ENCODE peak calls at places on chromosome 1, in six cellular contexts. V is esophagus squamous epithelium, J is GM06990, X is GM23248, G is A549, L is fibroblast of lung. N is an unnamed sample.

GRCh38 chr1:44297695-44298400 is 57.2 kb downstream of the ERI3 start:
- DNase-seq in G (no peak), V (no peak), J (no peak), L (no peak), X (no peak), N (no peak)

GRCh38 chr1:153770812-153771211 is 4.4 kb upstream of the SLC27A3 start:
- DNase-seq in G (no peak), J (no peak), L (no peak), V (no peak), X (no peak), N (no peak)

GRCh38 chr1:241600496-241600901 is 39.7 kb downstream of the CHML start:
- DNase-seq in X (peak), J (peak), V (no peak), L (peak), G (no peak), N (no peak)

GRCh38 chr1:207397525-207397926 is 56.6 kb upstream of the CR2 start:
- DNase-seq in G (no peak), L (peak), J (no peak), V (no peak), X (no peak), N (no peak)

GRCh38 chr1:68015369-68015768 is 35.1 kb downstream of the DIRAS3 start:
- DNase-seq in V (no peak), J (no peak), X (peak), L (peak), G (no peak), N (no peak)

GRCh38 chr1:37143818-37144217 is 109.5 kb upstream of the GRIK3 start:
- DNase-seq in J (no peak), V (no peak), L (no peak), X (no peak), G (no peak), N (no peak)

GRCh38 chr1:178109348-178110143 is 15.6 kb downstream of the RASAL2 start:
- DNase-seq in L (no peak), G (no peak), X (peak), J (no peak), V (no peak), N (no peak)

GRCh38 chr1:229130028-229130668 is 140.8 kb upstream of the RAB4A start:
- DNase-seq in X (no peak), L (no peak), V (no peak), J (no peak), G (no peak), N (no peak)

GRCh38 chr1:154154534-154155181 is at the start of gene NUP210L:
- DNase-seq in J (peak), L (peak), X (peak), G (no peak), V (no peak), N (no peak)

GRCh38 chr1:99469641-99470040 is 176.3 kb upstream of the PALMD start:
- DNase-seq in J (no peak), V (no peak), L (peak), X (peak), G (no peak), N (no peak)

GRCh38 chr1:186948542-186948941 is 119.8 kb downstream of the PLA2G4A start:
- DNase-seq in L (peak), X (peak), J (no peak), G (no peak), V (no peak), N (no peak)

GRCh38 chr1:154479764-154480421 is 22.1 kb upstream of the TDRD10 start:
- DNase-seq in L (peak), V (no peak), G (peak), X (peak), J (no peak), N (peak)

GRCh38 chr1:160058087-160058486 is 11.9 kb downstream of the KCNJ10 start:
- DNase-seq in G (no peak), X (peak), J (no peak), L (no peak), V (no peak), N (no peak)

DNA sequence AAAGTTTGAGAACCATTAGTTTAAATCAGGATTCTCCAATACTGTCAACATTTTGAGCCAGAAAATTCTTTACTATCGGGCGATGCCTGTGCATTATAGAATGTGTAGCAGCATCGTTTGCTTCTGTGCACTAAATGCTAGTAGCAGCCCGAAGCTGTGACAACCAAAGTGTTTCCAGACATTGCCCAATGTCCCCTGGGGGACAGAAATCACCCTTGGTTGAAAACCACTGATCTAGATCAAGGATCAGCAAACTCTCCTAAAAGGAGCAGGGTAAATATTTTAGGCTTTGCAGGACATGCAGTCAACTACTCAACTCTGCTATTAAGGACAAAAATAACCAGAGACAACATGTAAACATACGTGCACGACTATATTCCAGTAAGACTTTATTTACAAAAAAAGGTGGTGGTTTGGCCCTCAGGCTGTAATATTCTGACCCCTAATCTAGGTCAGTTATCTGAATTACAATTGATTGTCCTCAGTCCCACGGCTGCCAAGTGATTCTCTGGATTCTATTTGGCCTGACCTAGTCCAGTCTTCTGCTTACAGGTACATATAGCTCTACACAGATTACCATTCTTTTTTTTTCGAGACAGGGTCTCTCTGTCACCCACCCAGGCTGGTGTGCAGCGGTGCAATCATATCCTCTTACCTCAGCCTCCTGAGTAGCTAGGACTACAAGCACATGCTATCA is 10.6 kb downstream of the FAF1 start:
- DNase-seq in L (no peak), V (no peak), J (no peak), G (no peak), X (no peak), N (no peak)
- H3K4me3 ChIP-seq in L (no peak), V (no peak), J (no peak), G (no peak), X (no peak), N (no peak)

DNA sequence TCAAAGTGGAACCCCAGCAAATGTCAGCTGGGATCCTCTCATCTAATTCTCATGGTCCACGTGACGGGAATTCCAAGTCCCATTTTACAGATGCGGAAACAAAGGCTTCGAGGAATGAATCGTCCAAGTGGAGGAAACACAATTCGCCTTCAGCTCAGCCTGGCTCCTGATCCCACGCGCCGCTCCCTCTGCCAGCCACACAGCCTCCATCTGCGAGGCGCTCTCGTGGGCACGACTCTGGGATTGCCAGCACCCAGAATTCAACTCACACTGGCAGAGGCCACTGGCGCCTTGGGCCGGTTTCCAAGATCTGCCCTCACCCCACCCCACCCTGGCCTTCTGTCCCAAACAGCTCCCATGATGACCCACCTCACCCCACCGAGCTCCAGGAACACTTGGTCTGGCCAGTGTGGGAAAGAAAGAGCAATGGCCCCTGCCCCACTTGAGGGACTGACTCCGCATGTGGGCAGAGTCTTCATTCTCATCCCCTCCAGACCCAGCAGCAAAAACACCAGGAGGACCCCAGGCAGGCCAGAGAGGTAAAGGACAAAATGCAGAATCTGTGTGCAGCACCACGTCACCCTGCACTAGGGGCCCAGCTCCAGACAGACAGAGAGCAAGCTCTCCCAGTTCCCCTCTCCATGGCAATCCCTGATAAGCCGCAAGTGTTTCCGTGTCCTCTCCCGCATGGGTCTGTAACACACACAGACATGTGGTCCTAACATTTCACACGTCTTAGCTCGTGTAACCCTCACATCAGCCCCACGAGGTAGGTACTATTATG is 10.4 kb downstream of the CASZ1 start:
- DNase-seq in G (no peak), J (no peak), V (no peak), L (no peak), X (no peak), N (no peak)
- H3K4me3 ChIP-seq in G (no peak), J (no peak), V (no peak), L (no peak), X (no peak), N (no peak)

DNA sequence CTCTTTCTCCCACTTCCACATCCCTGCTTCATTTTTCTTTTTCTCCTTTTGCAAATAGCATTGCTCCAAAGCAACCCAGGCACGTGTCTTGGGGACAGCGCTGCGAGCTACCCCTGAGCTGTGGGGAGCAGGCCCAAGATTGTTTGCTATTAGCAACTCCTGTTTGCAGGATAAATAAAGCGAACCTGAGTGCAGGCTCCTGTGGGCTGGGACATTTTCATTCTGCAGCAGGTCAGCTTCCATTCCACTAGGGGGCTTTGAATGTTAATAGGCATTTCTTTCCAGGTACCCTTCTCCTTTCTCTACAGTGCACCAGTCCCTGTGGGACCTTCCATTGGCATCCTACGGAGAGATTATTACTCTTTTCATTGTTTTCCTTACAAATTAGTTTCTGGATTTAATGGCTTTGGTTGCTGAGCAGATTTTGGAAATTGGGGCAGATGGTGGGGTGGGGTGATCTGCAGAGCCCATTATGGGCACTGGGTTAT is 54.0 kb downstream of the OLFML3 start:
- DNase-seq in G (peak), X (peak), J (no peak), V (no peak), L (peak), N (no peak)
- H3K4me3 ChIP-seq in G (no peak), X (no peak), J (no peak), V (no peak), L (no peak), N (no peak)

DNA sequence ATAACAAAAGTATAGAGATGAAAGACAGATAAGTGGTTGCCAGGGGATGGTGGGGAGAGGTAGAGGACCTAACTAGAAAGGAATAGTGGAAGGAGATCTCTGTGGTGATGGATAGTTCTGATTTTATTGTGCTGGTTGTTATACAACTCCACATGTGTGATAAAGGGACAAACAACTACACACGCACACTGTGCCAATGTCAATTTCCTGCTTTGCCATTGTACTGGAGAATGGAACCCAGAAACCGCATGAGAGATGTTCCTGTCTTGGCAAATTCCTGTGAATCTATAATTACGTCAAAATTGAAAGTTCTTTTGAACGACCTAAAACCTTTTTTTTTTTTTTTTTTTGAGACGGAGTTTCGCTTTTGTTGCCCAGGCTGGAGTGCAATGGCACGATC is 11.0 kb downstream of the TNFRSF9 start:
- DNase-seq in X (no peak), J (no peak), G (no peak), V (no peak), L (no peak), N (no peak)
- H3K4me3 ChIP-seq in X (no peak), J (no peak), G (no peak), V (no peak), L (no peak), N (no peak)

GRCh38 chr1:167631987-167632680 is 2.1 kb downstream of the RCSD1 start:
- DNase-seq in J (no peak), V (no peak), L (no peak), X (no peak), G (no peak), N (no peak)
- H3K4me3 ChIP-seq in J (peak), V (peak), L (no peak), X (no peak), G (no peak), N (no peak)

GRCh38 chr1:202007703-202008489 is 2.5 kb upstream of the ELF3 start:
- DNase-seq in G (no peak), X (no peak), L (no peak), V (no peak), J (no peak), N (no peak)

GRCh38 chr1:202011994-202012393 is 1.6 kb downstream of the ELF3 start:
- DNase-seq in V (no peak), G (no peak), X (no peak), J (no peak), L (no peak), N (no peak)

GRCh38 chr1:202012544-202013478 is 2.4 kb downstream of the ELF3 start:
- DNase-seq in L (no peak), J (no peak), X (no peak), V (no peak), G (no peak), N (no peak)

GRCh38 chr1:202009326-202010031 is 908 bp upstream of the ELF3 start:
- DNase-seq in X (peak), V (no peak), L (peak), G (peak), J (peak), N (peak)

GRCh38 chr1:202010042-202011015 is at the start of gene ELF3:
- DNase-seq in X (no peak), J (peak), V (no peak), G (peak), L (no peak), N (no peak)
- H3K4me3 ChIP-seq in X (no peak), J (peak), V (peak), G (peak), L (no peak), N (no peak)

GRCh38 chr1:171699526-171699925 is 42.3 kb downstream of the VAMP4 start:
- DNase-seq in G (no peak), V (no peak), J (no peak), L (peak), X (no peak), N (no peak)
- H3K4me3 ChIP-seq in G (no peak), V (no peak), J (no peak), L (no peak), X (no peak), N (no peak)

DNA sequence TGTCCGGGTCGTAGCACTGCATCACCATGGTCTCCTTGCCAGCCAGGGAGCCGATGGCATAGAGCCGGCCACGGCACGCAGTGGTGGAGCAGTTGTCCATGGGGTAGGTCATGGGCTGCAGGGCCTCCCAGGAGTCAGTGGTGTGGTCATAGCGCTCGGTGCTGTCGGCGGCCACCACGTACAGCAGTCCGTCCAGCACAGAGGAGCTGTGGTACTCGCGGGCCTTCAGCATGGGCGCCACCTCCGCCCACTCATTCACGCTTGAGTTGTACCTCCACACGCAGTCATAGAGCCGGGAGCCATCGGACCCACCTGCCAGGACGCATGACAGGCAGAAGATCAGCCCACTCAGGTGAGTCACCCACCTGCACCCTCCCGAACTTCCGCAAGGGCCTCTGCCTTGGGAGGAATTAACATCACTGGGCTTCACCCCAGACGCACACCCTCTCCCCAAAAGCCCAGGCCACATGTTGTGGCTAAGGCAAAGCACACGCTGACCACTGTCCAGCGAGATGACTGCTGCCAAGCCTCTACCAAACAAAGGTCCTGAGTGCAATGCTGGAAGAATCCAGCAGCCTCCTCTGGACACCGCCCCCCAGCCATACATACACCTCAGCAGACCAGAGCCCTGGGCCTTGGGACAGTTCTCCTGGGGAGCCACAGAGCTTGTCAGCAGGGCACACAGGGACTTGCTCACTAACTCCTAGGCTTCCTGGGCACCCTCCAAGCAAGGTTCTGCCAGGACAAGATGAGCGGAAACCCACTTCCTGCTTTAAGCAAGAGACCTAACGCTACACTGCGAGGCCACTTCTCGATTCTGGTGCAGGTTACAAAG is 3.3 kb downstream of the KLHL21 start:
- DNase-seq in J (no peak), V (no peak), L (peak), X (peak), G (no peak), N (no peak)
- H3K4me3 ChIP-seq in J (peak), V (peak), L (peak), X (peak), G (no peak), N (peak)

DNA sequence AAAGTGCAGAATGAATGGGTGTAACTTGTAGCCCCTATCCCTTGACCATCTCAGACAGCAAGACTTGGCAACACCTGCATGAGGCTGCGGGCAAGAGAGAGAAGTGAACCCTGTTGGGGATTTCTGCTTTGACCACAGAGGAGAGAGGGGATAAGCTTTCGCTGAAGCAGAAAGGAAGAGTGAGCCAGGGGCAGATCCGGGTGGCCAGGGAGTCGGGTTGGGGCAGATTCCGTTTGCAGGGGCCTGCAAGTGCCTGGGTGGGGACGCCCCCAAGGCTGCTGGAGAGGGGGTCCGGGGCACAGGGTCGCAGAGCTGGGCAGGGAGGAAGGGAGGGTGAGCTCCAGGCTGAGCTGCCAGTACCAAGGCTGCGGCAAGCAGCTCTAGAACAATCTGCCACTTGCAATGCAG is 25.3 kb upstream of the PIK3CD start:
- DNase-seq in G (no peak), V (no peak), J (peak), X (no peak), L (no peak), N (no peak)
- H3K4me3 ChIP-seq in G (peak), V (peak), J (no peak), X (no peak), L (no peak), N (no peak)

N was measured in skeletal muscle cell.